ENCODE peak calls at places on chromosome 10, in five cellular contexts. One of them, this sample, is unnamed.

GRCh38 chr10:102643346-102644065 is 773 bp upstream of the TRIM8 start:
- DNase-seq in CD4-positive, alpha-beta T cell: peak
- DNase-seq in smooth muscle cell of the brain vasculature: no peak
- DNase-seq in coronary artery: no peak
- DNase-seq in NCI-H524 treated with DMSO at 0.1 percent for 48 hours: no peak
- DNase-seq in this sample: no peak

GRCh38 chr10:2076528-2076927 is 339.2 kb upstream of the ADARB2 start:
- DNase-seq in CD4-positive, alpha-beta T cell: no peak
- DNase-seq in NCI-H524 treated with DMSO at 0.1 percent for 48 hours: no peak
- DNase-seq in smooth muscle cell of the brain vasculature: no peak
- DNase-seq in coronary artery: no peak
- DNase-seq in this sample: no peak

GRCh38 chr10:100506596-100507356 is 12.9 kb downstream of the SEC31B start:
- DNase-seq in coronary artery: no peak
- DNase-seq in smooth muscle cell of the brain vasculature: no peak
- DNase-seq in CD4-positive, alpha-beta T cell: no peak
- DNase-seq in NCI-H524 treated with DMSO at 0.1 percent for 48 hours: no peak
- DNase-seq in this sample: no peak

GRCh38 chr10:43931308-43931930 is 282.7 kb upstream of the ZNF32 start:
- DNase-seq in NCI-H524 treated with DMSO at 0.1 percent for 48 hours: no peak
- DNase-seq in CD4-positive, alpha-beta T cell: no peak
- DNase-seq in coronary artery: no peak
- DNase-seq in smooth muscle cell of the brain vasculature: peak
- DNase-seq in this sample: no peak

GRCh38 chr10:62885656-62886461 is 69.7 kb upstream of the EGR2 start:
- DNase-seq in coronary artery: no peak
- DNase-seq in NCI-H524 treated with DMSO at 0.1 percent for 48 hours: no peak
- DNase-seq in smooth muscle cell of the brain vasculature: peak
- DNase-seq in CD4-positive, alpha-beta T cell: no peak
- DNase-seq in this sample: no peak

GRCh38 chr10:137031-137430 is 1.8 kb downstream of the ZMYND11 start:
- DNase-seq in CD4-positive, alpha-beta T cell: peak
- DNase-seq in smooth muscle cell of the brain vasculature: no peak
- DNase-seq in NCI-H524 treated with DMSO at 0.1 percent for 48 hours: no peak
- DNase-seq in coronary artery: no peak
- DNase-seq in this sample: no peak

GRCh38 chr10:14282271-14282670 is 48.5 kb downstream of the FRMD4A start:
- DNase-seq in NCI-H524 treated with DMSO at 0.1 percent for 48 hours: no peak
- DNase-seq in smooth muscle cell of the brain vasculature: no peak
- DNase-seq in CD4-positive, alpha-beta T cell: no peak
- DNase-seq in coronary artery: no peak
- DNase-seq in this sample: no peak

GRCh38 chr10:33660329-33660728 is 325.9 kb upstream of the NRP1 start:
- DNase-seq in NCI-H524 treated with DMSO at 0.1 percent for 48 hours: no peak
- DNase-seq in smooth muscle cell of the brain vasculature: no peak
- DNase-seq in coronary artery: no peak
- DNase-seq in CD4-positive, alpha-beta T cell: no peak
- DNase-seq in this sample: no peak

GRCh38 chr10:83881647-83882046 is 257.7 kb upstream of the GHITM start:
- DNase-seq in CD4-positive, alpha-beta T cell: no peak
- DNase-seq in coronary artery: no peak
- DNase-seq in smooth muscle cell of the brain vasculature: no peak
- DNase-seq in NCI-H524 treated with DMSO at 0.1 percent for 48 hours: no peak
- DNase-seq in this sample: no peak

GRCh38 chr10:79438021-79438698 is 7.3 kb downstream of the ZCCHC24 start:
- DNase-seq in smooth muscle cell of the brain vasculature: no peak
- DNase-seq in coronary artery: peak
- DNase-seq in CD4-positive, alpha-beta T cell: no peak
- DNase-seq in NCI-H524 treated with DMSO at 0.1 percent for 48 hours: no peak
- DNase-seq in this sample: no peak

GRCh38 chr10:48941427-48942075 is 1.9 kb upstream of the LRRC18 start:
- DNase-seq in CD4-positive, alpha-beta T cell: no peak
- DNase-seq in coronary artery: peak
- DNase-seq in smooth muscle cell of the brain vasculature: no peak
- DNase-seq in NCI-H524 treated with DMSO at 0.1 percent for 48 hours: no peak
- DNase-seq in this sample: no peak

GRCh38 chr10:123639131-123639530 is 27.0 kb upstream of the GPR26 start:
- DNase-seq in smooth muscle cell of the brain vasculature: no peak
- DNase-seq in CD4-positive, alpha-beta T cell: no peak
- DNase-seq in coronary artery: peak
- DNase-seq in NCI-H524 treated with DMSO at 0.1 percent for 48 hours: no peak
- DNase-seq in this sample: no peak